ENCODE peak calls at places on chromosomes 5 and 9, in six cellular contexts. B is astrocyte of the cerebellum, Z is progenitor cell of endocrine pancreas, X is GM23338, V is RWPE1, F is uterus. C is an unnamed sample.

GRCh38 chr9:135090081-135090480 is 2.6 kb downstream of the OLFM1 start:
- DNase-seq in B (no peak), Z (no peak), X (no peak), V (no peak), F (no peak), C (no peak)

GRCh38 chr9:123455187-123455586 is 99.2 kb downstream of the CRB2 start:
- DNase-seq in B (no peak), Z (no peak), X (no peak), V (no peak), F (no peak), C (no peak)

GRCh38 chr5:43401827-43402226 is 10.4 kb downstream of the CCL28 start:
- DNase-seq in B (no peak), Z (no peak), X (peak), V (no peak), F (no peak), C (no peak)

GRCh38 chr5:12109075-12109688 is 204.9 kb upstream of the CTNND2 start:
- DNase-seq in B (no peak), Z (no peak), X (no peak), V (no peak), F (no peak), C (no peak)

GRCh38 chr5:14830210-14831005 is 41.2 kb downstream of the ANKH start:
- DNase-seq in B (no peak), Z (no peak), X (no peak), V (no peak), F (no peak), C (no peak)

GRCh38 chr5:80318212-80318611 is 1.6 kb upstream of the SPZ1 start:
- DNase-seq in B (no peak), Z (no peak), X (no peak), V (no peak), F (peak), C (no peak)

GRCh38 chr5:28576022-28576421 is 1537.6 kb upstream of the CDH9 start:
- DNase-seq in B (no peak), Z (no peak), X (peak), V (no peak), F (no peak), C (no peak)

GRCh38 chr9:22415941-22416691 is 30.5 kb upstream of the DMRTA1 start:
- DNase-seq in B (no peak), Z (no peak), X (no peak), V (no peak), F (no peak), C (no peak)

GRCh38 chr9:27528886-27529315 is 713 bp downstream of the MOB3B start:
- DNase-seq in B (no peak), Z (peak), X (peak), V (peak), F (peak), C (peak)

GRCh38 chr5:58484505-58484904 is 6.7 kb upstream of the GAPT start:
- DNase-seq in B (no peak), Z (no peak), X (no peak), V (no peak), F (no peak), C (no peak)

GRCh38 chr5:180649297-180650039 is at the start of gene FLT4:
- DNase-seq in B (no peak), Z (no peak), X (peak), V (no peak), F (peak), C (no peak)

GRCh38 chr5:76602094-76602726 is 21.0 kb downstream of the F2RL2 start:
- DNase-seq in B (no peak), Z (no peak), X (no peak), V (no peak), F (no peak), C (no peak)

GRCh38 chr5:151659001-151659754 is 27.5 kb downstream of the SPARC start:
- DNase-seq in B (peak), Z (peak), X (peak), V (peak), F (peak), C (peak)

GRCh38 chr9:121876658-121877271 is 216.3 kb downstream of the TTLL11 start:
- DNase-seq in B (peak), Z (no peak), X (no peak), V (peak), F (no peak), C (no peak)

GRCh38 chr9:130183133-130183762 is 11.0 kb downstream of the NCS1 start:
- DNase-seq in B (peak), Z (no peak), X (peak), V (no peak), F (peak), C (no peak)

GRCh38 chr5:50666261-50667078 is at the start of gene PARP8:
- DNase-seq in B (no peak), Z (peak), X (peak), V (peak), F (peak), C (peak)

GRCh38 chr9:121360975-121361374 is 9.1 kb downstream of the STOM start:
- DNase-seq in B (peak), Z (no peak), X (no peak), V (peak), F (no peak), C (no peak)

GRCh38 chr5:27388755-27389154 is 350.4 kb upstream of the CDH9 start:
- DNase-seq in B (no peak), Z (no peak), X (no peak), V (no peak), F (no peak), C (no peak)

GRCh38 chr5:115810776-115811175 is 5.7 kb downstream of the CDO1 start:
- DNase-seq in B (peak), Z (no peak), X (no peak), V (no peak), F (no peak), C (no peak)

GRCh38 chr9:113482991-113483675 is 19.6 kb downstream of the RGS3 start:
- DNase-seq in B (no peak), Z (no peak), X (no peak), V (no peak), F (no peak), C (no peak)

GRCh38 chr9:5557606-5558587 is 47.6 kb downstream of the PDCD1LG2 start:
- DNase-seq in B (no peak), Z (no peak), X (no peak), V (no peak), F (peak), C (no peak)

GRCh38 chr9:116806075-116806474 is 119.0 kb downstream of the TRIM32 start:
- DNase-seq in B (peak), Z (peak), X (peak), V (peak), F (no peak), C (peak)

GRCh38 chr9:7315746-7316457 is 483.7 kb downstream of the DMAC1 start:
- DNase-seq in B (no peak), Z (no peak), X (no peak), V (no peak), F (peak), C (no peak)

GRCh38 chr5:134175874-134176522 is 752 bp downstream of the SKP1 start:
- DNase-seq in B (no peak), Z (no peak), X (peak), V (no peak), F (no peak), C (peak)

GRCh38 chr5:126503602-126504104 is 80.4 kb downstream of the GRAMD2B start:
- DNase-seq in B (no peak), Z (no peak), X (no peak), V (no peak), F (peak), C (no peak)

GRCh38 chr5:65871182-65871581 is 55.2 kb upstream of the ERBIN start:
- DNase-seq in B (no peak), Z (no peak), X (no peak), V (peak), F (no peak), C (no peak)

GRCh38 chr9:110714314-110714713 is 45.7 kb downstream of the MUSK start:
- DNase-seq in B (no peak), Z (no peak), X (peak), V (no peak), F (no peak), C (no peak)

GRCh38 chr9:28758346-28758745 is 1185.1 kb upstream of the C9orf72 start:
- DNase-seq in B (no peak), Z (no peak), X (no peak), V (no peak), F (no peak), C (no peak)

GRCh38 chr5:157463081-157463480 is 3.1 kb downstream of the NIPAL4 start:
- DNase-seq in B (no peak), Z (no peak), X (no peak), V (no peak), F (no peak), C (no peak)

GRCh38 chr5:77957-78804 is 13.8 kb upstream of the PLEKHG4B start:
- DNase-seq in B (peak), Z (no peak), X (peak), V (peak), F (no peak), C (no peak)

GRCh38 chr9:90929616-90930015 is 128.0 kb downstream of the SYK start:
- DNase-seq in B (no peak), Z (no peak), X (no peak), V (no peak), F (no peak), C (no peak)

GRCh38 chr9:117377046-117377445 is 37.8 kb downstream of the ASTN2 start:
- DNase-seq in B (no peak), Z (no peak), X (peak), V (no peak), F (no peak), C (no peak)

GRCh38 chr5:172778223-172778814 is 7.3 kb upstream of the DUSP1 start:
- DNase-seq in B (no peak), Z (peak), X (no peak), V (peak), F (peak), C (no peak)

GRCh38 chr9:132144708-132145365 is 17.0 kb upstream of the NTNG2 start:
- DNase-seq in B (no peak), Z (no peak), X (no peak), V (peak), F (no peak), C (no peak)

GRCh38 chr5:150529147-150529546 is 21.2 kb downstream of the NDST1 start:
- DNase-seq in B (no peak), Z (no peak), X (no peak), V (no peak), F (no peak), C (no peak)

GRCh38 chr5:67106626-67107342 is 89.8 kb downstream of the CD180 start:
- DNase-seq in B (no peak), Z (no peak), X (no peak), V (no peak), F (no peak), C (no peak)
- TF ChIP-seq CTCF in B (no peak), Z (no peak), X (no peak), V (no peak), F (no peak), C (no peak)

GRCh38 chr9:36150529-36151305 is 14.2 kb downstream of the GLIPR2 start:
- DNase-seq in B (no peak), Z (no peak), X (no peak), V (no peak), F (no peak), C (no peak)
- TF ChIP-seq CTCF in B (no peak), Z (no peak), X (no peak), V (no peak), F (no peak), C (no peak)

GRCh38 chr5:141320225-141321169 is at the start of gene TAF7:
- DNase-seq in B (peak), Z (peak), X (peak), V (peak), F (peak), C (peak)

GRCh38 chr5:141322261-141322660 is 1.7 kb upstream of the TAF7 start:
- DNase-seq in B (no peak), Z (no peak), X (no peak), V (no peak), F (no peak), C (no peak)

GRCh38 chr5:141330299-141331080 is at the start of gene PCDHGA1:
- DNase-seq in B (no peak), Z (no peak), X (peak), V (peak), F (no peak), C (no peak)

GRCh38 chr5:141328231-141328630 is 2.1 kb upstream of the PCDHGA1 start:
- DNase-seq in B (no peak), Z (no peak), X (no peak), V (no peak), F (no peak), C (no peak)

GRCh38 chr5:141326088-141326854 is 4.0 kb upstream of the PCDHGA1 start:
- DNase-seq in B (peak), Z (no peak), X (peak), V (peak), F (peak), C (no peak)
- TF ChIP-seq CTCF in B (peak), Z (peak), X (peak), V (peak), F (peak), C (peak)

GRCh38 chr5:41519801-41520200 is 9.4 kb upstream of the PLCXD3 start:
- DNase-seq in B (no peak), Z (no peak), X (peak), V (no peak), F (no peak), C (no peak)
- TF ChIP-seq CTCF in B (peak), Z (peak), X (peak), V (no peak), F (no peak), C (peak)

DNA sequence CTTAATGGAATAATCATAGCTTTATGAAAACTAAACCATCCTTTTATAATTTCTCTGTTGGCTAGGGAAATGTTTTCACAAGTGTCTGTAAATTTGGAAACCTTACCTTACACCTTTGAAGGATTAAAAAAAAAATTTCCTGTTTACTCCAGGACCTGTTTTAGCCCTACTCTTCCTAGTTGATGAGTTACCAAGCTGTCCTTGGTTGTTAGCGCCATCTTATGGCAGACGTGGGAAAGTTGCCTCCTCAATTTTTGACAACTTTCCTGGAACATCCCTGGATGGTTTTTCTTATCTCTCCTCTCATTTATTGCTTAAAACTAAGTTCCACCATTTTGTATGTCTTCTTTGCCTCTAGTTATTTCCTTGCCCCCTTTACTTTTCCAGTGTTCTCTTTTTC is 25.7 kb downstream of the ZSWIM6 start:
- DNase-seq in B (no peak), Z (no peak), X (peak), V (no peak), F (no peak), C (no peak)
- TF ChIP-seq CTCF in B (peak), Z (peak), X (peak), V (no peak), F (no peak), C (peak)

DNA sequence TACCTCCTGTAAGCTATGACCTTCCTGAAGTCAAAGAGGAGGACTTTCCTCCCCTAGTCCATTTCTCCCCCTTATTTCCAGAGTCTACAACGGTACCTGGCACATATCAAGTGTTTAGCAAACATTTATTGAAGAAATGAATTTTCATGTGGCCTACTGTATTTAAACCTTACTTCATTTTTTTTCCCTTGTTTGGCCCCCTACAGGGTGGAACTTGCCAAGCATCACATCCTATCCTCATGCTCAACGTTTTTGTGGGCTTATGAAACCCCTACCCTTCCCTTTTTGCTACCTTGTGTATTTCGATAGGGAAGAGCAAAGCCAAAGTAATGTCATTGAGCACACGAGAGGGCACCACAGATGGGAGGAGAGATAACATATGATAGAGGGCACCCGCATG is 1857.8 kb upstream of the WWC1 start:
- DNase-seq in B (no peak), Z (no peak), X (peak), V (no peak), F (no peak), C (no peak)
- TF ChIP-seq CTCF in B (no peak), Z (peak), X (peak), V (no peak), F (no peak), C (peak)

GRCh38 chr9:125189361-125190289 is at the start of gene PPP6C:
- DNase-seq in B (peak), Z (peak), X (peak), V (peak), F (peak), C (peak)
- TF ChIP-seq CTCF in B (peak), Z (peak), X (peak), V (peak), F (peak), C (peak)

DNA sequence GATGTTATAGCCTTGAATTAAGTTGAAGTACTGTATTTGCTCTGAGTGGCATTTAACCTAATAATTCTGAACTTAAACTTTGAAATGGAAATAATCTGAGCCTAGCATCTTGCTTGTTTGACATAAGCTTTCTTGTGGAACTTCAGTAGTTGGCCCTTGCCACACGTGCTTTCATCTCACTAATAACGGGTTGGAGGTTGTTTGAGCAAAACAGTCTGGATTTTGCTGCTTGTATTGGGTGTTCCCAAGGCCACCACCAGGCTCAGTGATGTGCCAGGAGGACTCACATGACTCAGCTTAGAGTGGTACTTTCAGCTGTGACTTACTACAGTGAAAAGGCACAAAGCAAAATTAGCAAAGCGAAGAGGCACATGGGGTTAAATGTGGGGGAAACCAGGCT is 35.7 kb downstream of the SECISBP2 start:
- DNase-seq in B (no peak), Z (no peak), X (no peak), V (no peak), F (no peak), C (no peak)
- TF ChIP-seq CTCF in B (no peak), Z (no peak), X (no peak), V (no peak), F (no peak), C (no peak)

DNA sequence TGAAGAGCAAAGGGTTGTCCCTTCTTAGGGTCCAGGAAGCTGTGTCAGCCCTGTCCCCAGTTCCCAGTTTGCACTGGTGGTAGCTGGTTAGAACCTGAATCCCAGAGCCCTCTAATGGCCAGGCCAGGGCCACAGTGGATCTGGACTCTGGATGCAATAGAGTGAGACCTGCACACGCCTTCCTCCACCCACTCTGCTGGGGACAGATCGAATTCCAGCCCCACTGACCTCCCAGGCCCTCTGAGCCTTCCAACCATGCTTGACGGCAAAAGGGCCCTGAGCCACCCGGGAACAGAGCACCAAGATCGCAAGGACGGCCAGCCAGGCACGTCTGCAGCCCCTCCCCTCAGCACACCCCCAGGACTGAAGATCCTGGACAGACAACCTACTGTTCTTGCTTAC is 23.7 kb downstream of the NAIF1 start:
- DNase-seq in B (no peak), Z (no peak), X (no peak), V (no peak), F (no peak), C (no peak)
- TF ChIP-seq CTCF in B (no peak), Z (no peak), X (no peak), V (no peak), F (no peak), C (no peak)

GRCh38 chr5:83721878-83722779 is 1.5 kb upstream of the HAPLN1 start:
- DNase-seq in B (peak), Z (peak), X (peak), V (peak), F (peak), C (peak)
- TF ChIP-seq CTCF in B (peak), Z (peak), X (peak), V (peak), F (no peak), C (peak)

C was measured in neural crest cell.